ENCODE peak calls at places on chromosomes 16 and 17, in eight cellular contexts. Y is adrenal gland, D is hepatocyte, I is astrocyte of the spinal cord, W is dorsolateral prefrontal cortex, B is ascending aorta, P is GM12878, U is neural progenitor cell. S is an unnamed sample.

GRCh38 chr17:66971249-66971648 is 6.7 kb downstream of the CACNG4 start:
- DNase-seq in W (no peak), D (no peak), U (no peak), B (no peak), Y (no peak), I (no peak), P (no peak), S (no peak)

GRCh38 chr17:61057257-61057656 is 342.4 kb upstream of the TBX2 start:
- DNase-seq in W (no peak), Y (no peak), U (no peak), I (no peak), B (no peak), P (no peak), D (no peak), S (no peak)

GRCh38 chr17:42185497-42185860 is 227 bp upstream of the HCRT start:
- DNase-seq in U (peak), Y (peak), W (no peak), P (no peak), D (no peak), I (no peak), B (no peak), S (no peak)

GRCh38 chr16:86072328-86073102 is 173.6 kb downstream of the IRF8 start:
- DNase-seq in W (peak), Y (peak), B (no peak), P (no peak), I (peak), U (peak), D (peak), S (peak)

GRCh38 chr16:77540656-77541055 is 105.8 kb upstream of the ADAMTS18 start:
- DNase-seq in Y (no peak), I (peak), B (no peak), W (no peak), P (no peak), U (no peak), D (no peak), S (no peak)

GRCh38 chr16:11242658-11243057 is 13.3 kb downstream of the SOCS1 start:
- DNase-seq in I (no peak), D (no peak), U (no peak), B (no peak), W (no peak), Y (no peak), P (no peak), S (no peak)

GRCh38 chr17:19744922-19745757 is 3.0 kb downstream of the ALDH3A1 start:
- DNase-seq in D (peak), W (peak), P (no peak), Y (peak), B (peak), U (peak), I (peak), S (peak)

GRCh38 chr16:73010150-73010676 is 37.7 kb downstream of the ZFHX3 start:
- DNase-seq in D (no peak), B (peak), U (peak), I (no peak), P (no peak), Y (no peak), W (no peak), S (peak)

GRCh38 chr17:80297996-80298560 is 37.4 kb downstream of the RNF213 start:
- DNase-seq in U (no peak), W (no peak), P (no peak), B (no peak), D (no peak), Y (no peak), I (no peak), S (no peak)

GRCh38 chr16:4105848-4106247 is 10.4 kb downstream of the ADCY9 start:
- DNase-seq in D (no peak), P (no peak), B (no peak), Y (no peak), U (no peak), W (no peak), I (no peak), S (no peak)

GRCh38 chr17:1626333-1626732 is 2.3 kb downstream of the SLC43A2 start:
- DNase-seq in W (no peak), B (no peak), U (peak), I (no peak), Y (no peak), P (no peak), D (peak), S (no peak)

GRCh38 chr17:45299311-45299710 is 17.5 kb downstream of the MAP3K14 start:
- DNase-seq in D (peak), W (no peak), B (no peak), Y (no peak), I (no peak), U (peak), P (no peak), S (peak)

GRCh38 chr17:18379246-18380146 is 1.9 kb downstream of the EVPLL start:
- DNase-seq in U (no peak), P (no peak), D (no peak), Y (no peak), I (no peak), B (no peak), W (no peak), S (no peak)

GRCh38 chr16:4790871-4791270 is 2.7 kb upstream of the SEPTIN12 start:
- DNase-seq in Y (no peak), U (no peak), W (no peak), D (no peak), B (no peak), I (no peak), P (no peak), S (no peak)

GRCh38 chr17:49191917-49192741 is 18.2 kb downstream of the GNGT2 start:
- DNase-seq in D (peak), Y (peak), B (peak), I (peak), P (peak), W (peak), U (peak), S (peak)

GRCh38 chr17:66557193-66557592 is 254.8 kb downstream of the PRKCA start:
- DNase-seq in B (no peak), D (no peak), P (no peak), I (no peak), U (no peak), W (no peak), Y (no peak), S (no peak)

DNA sequence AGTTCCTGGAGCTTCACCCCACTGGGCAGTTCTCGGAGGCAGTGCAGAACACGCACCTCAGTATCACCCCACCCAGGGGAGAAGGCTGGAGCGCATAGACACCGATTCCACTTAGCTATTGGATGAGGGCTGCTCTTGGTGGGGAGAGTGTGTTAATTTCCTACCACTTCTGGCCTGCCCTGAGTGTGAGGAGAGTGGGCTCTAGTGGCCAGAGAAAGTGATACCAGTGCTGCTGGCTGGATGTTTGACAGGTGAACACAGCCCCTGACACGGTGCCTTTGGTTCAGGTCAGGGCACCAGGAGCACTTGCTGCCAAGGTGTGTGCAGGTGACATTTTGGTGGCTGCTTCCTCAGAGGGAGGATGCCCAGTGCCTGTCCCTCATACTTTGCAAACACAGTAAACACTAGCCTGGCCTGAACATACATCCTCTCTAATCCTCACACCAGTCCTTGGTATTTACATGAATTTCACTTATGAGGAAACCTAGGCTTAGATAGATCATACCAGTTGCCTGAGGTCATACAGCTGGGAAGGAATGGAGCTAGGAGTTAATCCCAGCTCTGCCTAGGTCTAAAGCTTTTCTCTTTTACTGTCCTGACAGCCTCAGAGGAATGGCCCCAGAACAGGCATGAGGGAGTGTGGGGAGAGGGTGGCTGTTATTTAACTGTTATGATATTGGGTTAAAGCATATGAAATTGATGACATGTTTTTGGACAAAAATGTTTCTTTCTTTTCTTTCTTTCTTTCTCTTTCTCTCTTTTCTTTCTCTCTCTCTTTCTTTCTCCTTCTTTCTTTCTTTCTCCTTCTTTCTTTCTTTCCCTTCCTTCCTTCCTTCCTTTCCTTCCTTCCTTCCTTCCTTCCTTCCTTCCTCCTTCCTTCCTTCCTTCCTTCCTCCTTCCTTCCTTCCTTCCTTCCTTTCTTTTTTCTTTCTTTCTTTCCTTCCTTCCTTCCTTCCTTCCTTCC is 21.0 kb upstream of the ITGAX start:
- DNase-seq in B (no peak), I (no peak), W (no peak), D (peak), Y (no peak), P (no peak), U (peak), S (no peak)
- TF ChIP-seq CTCF in B (no peak), I (no peak), W (no peak), D (peak), Y (no peak), P (peak), U (peak), S (no peak)

DNA sequence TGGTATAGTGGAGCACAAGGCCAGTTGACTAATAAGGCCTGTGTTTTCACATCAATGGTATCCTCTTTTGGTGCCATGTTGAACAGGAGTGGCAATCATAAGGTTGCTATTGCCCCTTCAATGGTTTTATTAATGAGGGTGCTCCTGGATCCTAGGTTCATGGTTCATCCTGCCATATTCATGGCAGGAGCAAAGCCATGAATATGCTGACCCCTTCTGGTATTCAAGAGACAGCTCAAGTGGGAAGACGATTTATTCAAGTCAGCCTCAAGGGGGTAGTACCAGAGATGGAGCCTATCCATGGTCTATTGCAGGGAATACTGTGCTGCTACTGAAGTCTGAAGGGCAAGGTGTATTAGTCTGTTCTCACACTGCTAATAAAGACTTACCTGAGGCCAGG is 2.6 kb downstream of the ABCA9 start:
- DNase-seq in D (no peak), W (no peak), B (no peak), U (peak), I (no peak), P (no peak), Y (no peak), S (no peak)
- TF ChIP-seq CTCF in D (no peak), W (no peak), B (no peak), U (peak), I (no peak), P (no peak), Y (no peak), S (no peak)

DNA sequence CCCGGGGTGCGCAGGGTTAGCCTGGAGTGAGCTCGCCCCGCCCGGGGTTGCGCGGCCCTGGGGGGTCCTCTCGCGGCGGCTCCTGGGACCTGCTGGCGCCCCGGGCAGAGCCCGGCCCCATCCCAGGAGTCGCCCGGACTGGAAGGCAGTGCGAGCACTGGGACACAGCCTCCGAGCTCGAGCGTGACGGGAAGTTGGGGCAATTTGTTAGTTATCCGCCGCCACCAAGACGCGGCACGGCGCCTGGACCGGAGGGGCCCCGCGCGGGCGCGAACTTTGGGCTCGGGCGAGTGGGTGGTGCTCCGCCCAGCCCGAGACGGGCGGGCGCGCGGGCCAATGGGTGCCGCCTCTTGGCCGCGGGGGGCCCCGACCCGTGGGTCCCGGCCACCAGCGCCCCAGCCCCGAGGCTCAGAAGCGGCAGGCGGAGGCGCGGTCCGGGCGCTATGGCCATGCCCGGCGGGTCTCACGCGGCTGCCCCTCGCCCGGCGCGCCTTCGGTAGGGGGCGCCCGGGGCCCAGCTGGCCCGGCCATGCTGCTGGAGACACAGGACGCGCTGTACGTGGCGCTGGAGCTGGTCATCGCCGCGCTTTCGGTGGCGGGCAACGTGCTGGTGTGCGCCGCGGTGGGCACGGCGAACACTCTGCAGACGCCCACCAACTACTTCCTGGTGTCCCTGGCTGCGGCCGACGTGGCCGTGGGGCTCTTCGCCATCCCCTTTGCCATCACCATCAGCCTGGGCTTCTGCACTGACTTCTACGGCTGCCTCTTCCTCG is at the start of gene ADORA2B:
- DNase-seq in I (peak), P (no peak), D (peak), Y (peak), W (no peak), B (no peak), U (peak), S (peak)
- TF ChIP-seq CTCF in I (peak), P (peak), D (peak), Y (no peak), W (peak), B (peak), U (peak), S (peak)

DNA sequence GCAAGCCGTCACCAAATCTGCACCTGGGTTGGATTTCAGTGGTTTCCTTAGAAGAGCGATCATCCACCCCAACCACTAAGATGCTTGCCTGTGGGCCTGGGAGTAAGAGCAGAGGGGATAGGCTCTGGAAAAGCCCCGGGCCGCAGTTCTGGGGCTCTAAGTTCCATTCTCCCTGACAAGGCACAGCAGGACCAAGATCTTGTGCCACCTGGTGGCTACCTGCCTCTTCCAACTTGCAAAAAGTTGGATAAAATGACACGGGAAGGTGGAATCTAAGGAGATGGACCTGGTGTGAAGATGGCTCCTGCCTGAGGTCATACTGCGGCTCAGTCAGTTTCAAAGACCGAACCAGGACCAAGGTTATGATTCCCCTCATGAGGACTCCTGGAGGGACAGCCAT is 42.3 kb downstream of the ABCC12 start:
- DNase-seq in Y (no peak), U (peak), D (peak), I (no peak), P (no peak), W (no peak), B (no peak), S (no peak)
- TF ChIP-seq CTCF in Y (no peak), U (peak), D (peak), I (no peak), P (peak), W (no peak), B (no peak), S (no peak)

DNA sequence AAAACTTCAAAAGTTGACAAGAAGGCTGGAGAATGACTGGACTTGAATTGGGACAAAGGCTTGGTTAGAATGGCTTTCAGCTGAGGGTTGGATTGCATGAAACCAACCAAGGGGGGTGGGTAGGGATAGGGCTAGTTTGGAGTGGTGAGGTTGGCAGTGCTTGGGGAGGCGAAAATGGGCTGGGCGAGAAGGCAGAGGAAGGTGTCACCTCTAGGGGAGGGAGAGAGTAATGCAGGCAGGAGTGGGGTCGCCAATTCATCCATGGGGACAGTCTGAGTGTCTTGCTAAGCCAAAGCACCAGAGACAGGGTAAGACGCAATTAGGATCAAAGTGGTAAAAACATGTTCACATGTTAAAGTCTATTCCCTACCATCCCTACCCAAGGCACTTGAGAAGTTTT is 6.2 kb upstream of the DNAH2 start:
- DNase-seq in P (no peak), Y (no peak), B (no peak), W (no peak), U (peak), D (peak), I (no peak), S (no peak)
- TF ChIP-seq CTCF in P (peak), Y (no peak), B (no peak), W (no peak), U (peak), D (no peak), I (peak), S (peak)

GRCh38 chr16:80637621-80638020 is 96.8 kb downstream of the DYNLRB2 start:
- DNase-seq in P (no peak), D (no peak), I (no peak), Y (no peak), U (no peak), W (no peak), B (no peak), S (no peak)

GRCh38 chr16:80640316-80640715 is 99.5 kb downstream of the DYNLRB2 start:
- DNase-seq in U (no peak), D (no peak), B (no peak), P (no peak), Y (no peak), I (no peak), W (no peak), S (no peak)

DNA sequence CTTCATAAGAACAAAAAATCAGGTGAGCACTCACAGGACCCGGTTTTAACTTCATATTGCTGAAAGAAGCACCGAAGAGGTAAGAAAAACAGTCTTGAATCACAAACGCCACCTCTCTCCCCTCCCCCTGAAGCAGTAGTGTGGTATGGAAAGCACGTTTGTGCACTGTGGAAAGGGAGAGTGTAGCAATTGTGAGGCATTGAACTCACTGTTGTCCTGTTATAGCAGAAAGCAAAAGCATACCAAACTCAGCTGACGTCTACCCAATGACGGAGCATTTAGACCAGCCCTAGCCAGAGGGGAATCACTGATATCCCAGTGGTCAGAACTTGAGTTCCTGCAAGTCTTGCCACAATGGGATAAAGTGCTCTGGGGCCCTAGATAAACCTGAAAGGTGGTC is 98.8 kb downstream of the DYNLRB2 start:
- DNase-seq in I (no peak), Y (no peak), U (no peak), W (no peak), B (no peak), D (no peak), P (no peak), S (no peak)
- TF ChIP-seq CTCF in I (no peak), Y (no peak), U (no peak), W (no peak), B (no peak), D (no peak), P (no peak), S (no peak)